ENCODE peak calls at places on chromosomes 2 and 18, in four cellular contexts. Z, D, V and P are unnamed samples.

GRCh38 chr2:64052468-64053241 is 33.4 kb upstream of the VPS54 start:
- DNase-seq in Z (no peak), D (no peak), V (peak), P (no peak)

GRCh38 chr2:216635701-216636541 is 2.7 kb downstream of the IGFBP2 start:
- DNase-seq in Z (no peak), D (peak), V (peak), P (no peak)

GRCh38 chr2:23500836-23501235 is 115.9 kb downstream of the KLHL29 start:
- DNase-seq in Z (no peak), D (no peak), V (no peak), P (no peak)

GRCh38 chr2:54240515-54241219 is 15.4 kb downstream of the TSPYL6 start:
- DNase-seq in Z (no peak), D (no peak), V (no peak), P (no peak)

GRCh38 chr2:229212241-229212640 is 58.8 kb downstream of the PID1 start:
- DNase-seq in Z (no peak), D (no peak), V (no peak), P (no peak)

GRCh38 chr2:159111346-159111922 is 143.0 kb downstream of the TANC1 start:
- DNase-seq in Z (no peak), D (no peak), V (no peak), P (no peak)

GRCh38 chr2:128169094-128169493 is 78.1 kb downstream of the UGGT1 start:
- DNase-seq in Z (no peak), D (no peak), V (no peak), P (no peak)

GRCh38 chr2:203740741-203741363 is 34.4 kb downstream of the CD28 start:
- DNase-seq in Z (no peak), D (no peak), V (no peak), P (no peak)

GRCh38 chr2:190947711-190948251 is 66.2 kb downstream of the STAT1 start:
- DNase-seq in Z (peak), D (no peak), V (no peak), P (no peak)

GRCh38 chr2:80303825-80304521 is 579 bp downstream of the LRRTM1 start:
- DNase-seq in Z (no peak), D (peak), V (peak), P (no peak)

GRCh38 chr2:66714651-66715050 is 279.7 kb downstream of the MEIS1 start:
- DNase-seq in Z (no peak), D (no peak), V (no peak), P (no peak)

GRCh38 chr2:108615480-108616090 is 81.3 kb downstream of the LIMS1 start:
- DNase-seq in Z (no peak), D (no peak), V (no peak), P (no peak)

GRCh38 chr2:150585221-150585971 is 97.9 kb upstream of the RND3 start:
- DNase-seq in Z (no peak), D (no peak), V (no peak), P (no peak)
- TF ChIP-seq USF1 in Z (no peak), D (no peak), V (no peak), P (no peak)

DNA sequence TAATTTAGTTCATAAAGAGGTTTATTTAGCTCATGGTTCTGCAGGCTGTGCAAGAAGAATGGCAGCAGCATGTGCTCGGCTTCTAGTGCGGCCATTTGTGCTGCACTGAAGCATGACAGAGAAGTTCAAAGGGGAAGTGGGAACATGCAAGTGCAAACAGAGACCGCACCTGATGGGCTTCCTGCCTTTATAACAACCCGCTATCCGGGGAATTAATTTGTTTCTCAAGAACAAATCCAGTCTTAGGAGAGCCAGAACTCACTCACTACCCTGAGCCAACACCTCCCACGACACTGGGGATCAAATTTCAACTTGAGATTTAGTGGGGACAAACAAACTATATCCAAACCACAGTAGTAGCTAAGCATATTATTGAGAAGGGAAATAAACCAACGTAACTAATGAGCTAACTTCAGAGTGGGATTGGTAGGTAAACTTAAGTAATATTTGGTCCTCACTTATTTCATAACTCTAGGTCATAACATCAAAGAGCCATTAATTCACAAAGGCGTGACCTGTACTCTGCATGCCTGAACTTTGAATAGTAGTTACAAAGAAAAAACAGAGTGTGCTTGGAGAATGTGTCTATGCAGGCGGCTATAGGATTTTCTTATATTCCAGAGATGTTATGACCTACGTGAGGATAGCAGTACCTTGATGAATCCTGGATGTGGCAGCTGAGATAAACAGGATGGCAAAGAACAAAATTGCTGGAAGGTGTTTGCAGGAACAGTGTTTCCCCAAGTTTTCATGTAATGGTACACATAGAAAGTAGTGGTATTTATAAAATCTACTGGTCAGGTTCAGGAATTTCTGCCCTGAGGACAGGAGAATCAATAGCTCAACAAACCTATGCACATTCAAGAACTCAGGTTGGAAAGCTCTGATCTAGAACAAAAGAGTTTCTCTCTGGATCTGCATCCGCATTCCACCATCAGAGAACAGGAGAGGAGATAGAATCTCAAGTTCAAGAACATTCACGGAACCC is 845.9 kb upstream of the ID2 start:
- DNase-seq in Z (peak), D (no peak), V (no peak), P (no peak)
- TF ChIP-seq USF1 in Z (no peak), D (no peak), V (no peak), P (no peak)

GRCh38 chr18:59874166-59874565 is 25.6 kb upstream of the PMAIP1 start:
- DNase-seq in Z (no peak), D (no peak), V (no peak), P (no peak)
- TF ChIP-seq USF1 in Z (no peak), D (no peak), V (no peak), P (no peak)

GRCh38 chr2:239951117-239951734 is 73.9 kb downstream of the NDUFA10 start:
- DNase-seq in Z (no peak), D (no peak), V (no peak), P (no peak)
- TF ChIP-seq USF1 in Z (no peak), D (no peak), V (no peak), P (no peak)